ENCODE peak calls at places on chromosomes 5 and 9, in four cellular contexts. Y is colonic mucosa, T is GM10248, M is RWPE1. U is an unnamed sample.

GRCh38 chr5:112693301-112693700 is 44.4 kb upstream of the APC start:
- DNase-seq in Y (no peak), T (no peak), M (no peak), U (no peak)

GRCh38 chr9:73157811-73158210 is 6.1 kb downstream of the ANXA1 start:
- DNase-seq in Y (no peak), T (no peak), M (no peak), U (no peak)

GRCh38 chr5:79130781-79131180 is 19.2 kb downstream of the BHMT start:
- DNase-seq in Y (no peak), T (no peak), M (no peak), U (no peak)

GRCh38 chr9:80881946-80882345 is 807.4 kb downstream of the TLE1 start:
- DNase-seq in Y (no peak), T (no peak), M (no peak), U (no peak)

GRCh38 chr5:152393420-152393819 is 11.7 kb downstream of the NMUR2 start:
- DNase-seq in Y (no peak), T (no peak), M (no peak), U (no peak)

GRCh38 chr5:173643964-173644363 is 27.5 kb upstream of the BOD1 start:
- DNase-seq in Y (no peak), T (peak; percentile 58), M (no peak), U (no peak)

GRCh38 chr5:65672787-65673186 is 48.0 kb downstream of the SHLD3 start:
- DNase-seq in Y (no peak), T (no peak), M (no peak), U (no peak)

GRCh38 chr5:2574155-2574554 is 177.3 kb downstream of the IRX2 start:
- DNase-seq in Y (no peak), T (no peak), M (no peak), U (no peak)

GRCh38 chr9:2622361-2623045 is 916 bp downstream of the VLDLR start:
- DNase-seq in Y (peak; percentile 39), T (peak; percentile 38), M (no peak), U (peak; percentile 53)

GRCh38 chr9:136940526-136941230 is 3.9 kb downstream of the FBXW5 start:
- DNase-seq in Y (no peak), T (no peak), M (no peak), U (peak; percentile 56)

GRCh38 chr9:75851917-75852316 is 38.6 kb upstream of the PCSK5 start:
- DNase-seq in Y (no peak), T (no peak), M (no peak), U (no peak)

GRCh38 chr9:75850459-75851200 is 39.8 kb upstream of the PCSK5 start:
- DNase-seq in Y (no peak), T (no peak), M (no peak), U (no peak)

GRCh38 chr9:75858497-75859092 is 31.9 kb upstream of the PCSK5 start:
- DNase-seq in Y (no peak), T (no peak), M (no peak), U (no peak)

GRCh38 chr9:75852746-75853145 is 37.7 kb upstream of the PCSK5 start:
- DNase-seq in Y (no peak), T (no peak), M (no peak), U (no peak)

GRCh38 chr9:75855509-75855908 is 35.0 kb upstream of the PCSK5 start:
- DNase-seq in Y (peak; percentile 46), T (no peak), M (peak; percentile 18), U (peak; percentile 78)
- TF ChIP-seq CTCF in Y (peak; percentile 20), T (peak; percentile 10), M (no peak), U (no peak)

GRCh38 chr9:37587521-37587920 is 4.9 kb downstream of the TOMM5 start:
- DNase-seq in Y (no peak), T (no peak), M (no peak), U (no peak)

GRCh38 chr9:37583522-37584121 is 7.4 kb upstream of the FBXO10 start:
- DNase-seq in Y (peak; percentile 27), T (no peak), M (no peak), U (no peak)

DNA sequence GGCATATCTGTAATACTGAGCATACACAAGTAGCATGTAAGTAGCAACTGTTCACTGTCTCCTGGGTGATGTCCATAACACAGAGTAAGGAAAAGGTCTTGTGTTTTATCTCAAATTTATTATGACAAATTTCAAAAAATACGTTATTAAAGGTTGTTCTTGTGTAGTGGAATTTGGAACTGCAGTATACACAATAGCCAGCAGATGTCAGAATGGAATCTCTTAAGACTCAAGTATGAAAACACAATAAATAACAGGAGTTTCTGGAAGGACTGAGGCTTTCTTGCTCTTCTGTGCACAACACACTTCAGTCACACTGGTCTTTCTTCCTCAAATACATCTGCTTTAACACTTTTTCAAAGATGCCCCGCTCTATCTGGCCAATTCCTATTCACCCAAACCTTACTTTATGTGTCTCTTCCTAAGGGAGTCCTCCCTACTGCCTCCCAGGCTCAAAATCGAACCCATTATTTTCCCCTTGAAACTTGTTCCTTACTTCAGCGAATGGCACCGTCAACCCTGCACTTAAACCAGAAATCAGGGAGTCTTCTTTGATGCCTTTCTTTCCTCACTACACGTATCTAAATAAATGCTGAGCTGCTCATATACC is 6.5 kb upstream of the FBXO10 start:
- DNase-seq in Y (no peak), T (peak; percentile 28), M (peak; percentile 27), U (peak; percentile 63)
- TF ChIP-seq CTCF in Y (peak; percentile 61), T (peak; percentile 61), M (peak; percentile 78), U (peak; percentile 26)

GRCh38 chr5:115571441-115571878 is 26.9 kb upstream of the FEM1C start:
- DNase-seq in Y (no peak), T (no peak), M (no peak), U (no peak)
- TF ChIP-seq CTCF in Y (no peak), T (no peak), M (no peak), U (no peak)

GRCh38 chr9:68685770-68686169 is 19.3 kb upstream of the PIP5K1B start:
- DNase-seq in Y (peak; percentile 82), T (peak; percentile 65), M (no peak), U (peak; percentile 51)
- TF ChIP-seq CTCF in Y (peak; percentile 52), T (peak; percentile 60), M (no peak), U (peak; percentile 31)

GRCh38 chr5:80276186-80276585 is 20.3 kb upstream of the SERINC5 start:
- DNase-seq in Y (no peak), T (no peak), M (no peak), U (no peak)

GRCh38 chr5:80269991-80270438 is 14.2 kb upstream of the SERINC5 start:
- DNase-seq in Y (no peak), T (no peak), M (no peak), U (no peak)

DNA sequence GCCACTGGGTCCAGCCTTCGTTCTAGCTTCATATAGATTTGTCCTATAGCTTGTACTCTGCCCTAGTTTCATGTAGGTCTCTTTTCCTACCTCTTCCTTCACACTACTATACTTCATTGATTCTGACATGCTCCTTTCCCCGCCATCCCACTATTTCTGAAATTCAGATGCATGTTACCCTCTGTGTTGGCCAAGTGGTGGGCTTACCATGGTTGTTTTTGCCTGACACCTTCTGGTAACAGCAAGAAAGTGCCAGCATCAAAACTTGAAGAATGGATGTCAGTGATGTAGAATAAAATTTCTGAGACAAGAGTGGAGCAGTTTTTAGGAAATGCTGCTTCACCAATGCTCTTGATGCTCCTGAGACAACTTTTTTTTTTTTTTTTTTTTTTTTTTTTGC is 19.5 kb upstream of the SERINC5 start:
- DNase-seq in Y (no peak), T (no peak), M (no peak), U (no peak)
- TF ChIP-seq CTCF in Y (peak; percentile 18), T (peak; percentile 39), M (peak; percentile 33), U (no peak)

DNA sequence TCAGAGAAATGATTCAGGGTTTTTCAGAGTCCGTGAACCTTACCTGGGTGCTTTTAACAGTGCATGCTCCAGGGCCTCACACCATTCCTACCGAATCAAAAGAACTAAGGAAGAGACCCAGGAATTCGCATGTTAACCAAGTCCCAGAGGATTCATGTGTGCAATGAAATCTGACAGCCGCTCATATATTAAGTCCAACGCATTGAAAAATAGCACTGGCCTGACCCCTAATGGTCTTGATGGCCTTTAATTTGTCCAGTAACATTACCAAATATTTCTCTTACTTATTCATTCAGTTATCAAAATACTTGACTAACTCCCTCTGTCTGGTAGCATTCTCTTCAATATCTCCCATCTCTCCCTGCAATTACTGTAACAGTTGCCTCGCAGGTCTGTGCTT is 55.0 kb upstream of the MARCHF11 start:
- DNase-seq in Y (no peak), T (no peak), M (no peak), U (no peak)
- TF ChIP-seq CTCF in Y (no peak), T (no peak), M (no peak), U (no peak)

GRCh38 chr5:114447084-114447773 is 85.4 kb downstream of the KCNN2 start:
- DNase-seq in Y (no peak), T (no peak), M (peak; percentile 5), U (no peak)

GRCh38 chr5:114450516-114450909 is 88.6 kb downstream of the KCNN2 start:
- DNase-seq in Y (no peak), T (no peak), M (no peak), U (no peak)

GRCh38 chr5:114448496-114448895 is 86.6 kb downstream of the KCNN2 start:
- DNase-seq in Y (no peak), T (no peak), M (no peak), U (no peak)

DNA sequence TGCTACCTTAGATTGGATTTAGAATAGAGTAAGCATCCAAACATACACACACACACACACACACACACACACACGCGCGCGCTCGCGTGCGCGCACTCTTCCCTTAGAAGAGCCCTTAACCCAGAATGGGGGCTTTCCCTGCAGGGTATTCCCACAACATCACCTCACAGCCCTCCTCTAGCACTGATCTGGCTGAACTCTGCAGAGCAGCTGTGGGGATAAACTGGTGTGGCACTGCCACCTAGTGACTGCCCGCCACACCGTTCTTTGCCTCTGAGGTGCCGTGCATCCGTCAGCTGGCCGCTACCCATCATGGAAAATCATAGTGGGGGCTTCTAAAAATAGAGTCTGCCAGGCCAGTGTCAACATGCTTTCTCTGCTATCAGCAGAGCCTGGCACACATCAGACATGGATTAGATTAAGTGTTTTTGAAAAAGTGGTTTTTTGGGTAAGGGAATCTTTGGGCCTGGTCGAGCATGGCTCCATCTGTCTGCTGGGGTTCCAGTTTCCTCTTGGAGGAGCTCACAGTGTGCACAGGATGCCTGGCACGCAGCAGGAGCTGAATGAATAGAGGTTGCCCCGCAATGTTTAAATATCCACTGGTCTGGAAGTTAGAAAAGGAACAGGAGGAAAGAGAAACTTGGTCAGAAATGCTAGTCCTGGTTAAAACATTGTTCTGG is 88.1 kb downstream of the KCNN2 start:
- DNase-seq in Y (peak; percentile 51), T (peak; percentile 74), M (peak; percentile 74), U (no peak)
- TF ChIP-seq CTCF in Y (peak; percentile 80), T (peak; percentile 96), M (peak; percentile 83), U (peak; percentile 27)

GRCh38 chr5:176536902-176537607 is at the start of gene RNF44:
- DNase-seq in Y (peak; percentile 98), T (peak; percentile 92), M (peak; percentile 97), U (peak; percentile 99)

GRCh38 chr5:176538985-176539384 is 1.8 kb upstream of the RNF44 start:
- DNase-seq in Y (no peak), T (no peak), M (no peak), U (no peak)

GRCh38 chr5:176540476-176540899 is 3.3 kb upstream of the RNF44 start:
- DNase-seq in Y (no peak), T (no peak), M (no peak), U (no peak)

GRCh38 chr5:176537608-176538504 is 654 bp upstream of the RNF44 start:
- DNase-seq in Y (peak; percentile 98), T (peak; percentile 92), M (peak; percentile 97), U (peak; percentile 100)

GRCh38 chr5:176538505-176538806 is 1.3 kb upstream of the RNF44 start:
- DNase-seq in Y (no peak), T (no peak), M (no peak), U (no peak)
- TF ChIP-seq CTCF in Y (no peak), T (no peak), M (no peak), U (no peak)

U was measured in mucosa of descending colon.